ENCODE peak calls at places on chromosomes 12 and 14, in four cellular contexts. N, V, E and F are unnamed samples.

GRCh38 chr12:65389436-65389835 is 111.0 kb downstream of the MSRB3 start:
- DNase-seq in N (no peak), V (no peak), E (no peak), F (no peak)

GRCh38 chr14:63673882-63674497 is 32.3 kb upstream of the WDR89 start:
- DNase-seq in N (no peak), V (no peak), E (no peak), F (no peak)

GRCh38 chr12:45166056-45166455 is 49.8 kb upstream of the ANO6 start:
- DNase-seq in N (no peak), V (no peak), E (no peak), F (no peak)

GRCh38 chr14:104976198-104977007 is 1.8 kb downstream of the AHNAK2 start:
- DNase-seq in N (peak; percentile 85), V (peak; percentile 93), E (peak; percentile 54), F (peak; percentile 85)

GRCh38 chr14:56875104-56875675 is 64.9 kb upstream of the OTX2 start:
- DNase-seq in N (no peak), V (no peak), E (no peak), F (no peak)

GRCh38 chr14:51206462-51206861 is 33.6 kb upstream of the TMX1 start:
- DNase-seq in N (no peak), V (no peak), E (no peak), F (no peak)

GRCh38 chr12:20631711-20632110 is 63.4 kb upstream of the SLCO1C1 start:
- DNase-seq in N (no peak), V (no peak), E (no peak), F (no peak)

GRCh38 chr12:33476058-33476457 is 36.4 kb upstream of the SYT10 start:
- DNase-seq in N (no peak), V (no peak), E (no peak), F (no peak)

GRCh38 chr12:501722-502447 is 42.1 kb downstream of the B4GALNT3 start:
- DNase-seq in N (no peak), V (no peak), E (no peak), F (no peak)

GRCh38 chr12:109459247-109459646 is 17.9 kb downstream of the KCTD10 start:
- DNase-seq in N (no peak), V (no peak), E (no peak), F (no peak)

GRCh38 chr12:122951979-122952892 is 14.0 kb downstream of the ABCB9 start:
- DNase-seq in N (peak; percentile 70), V (peak; percentile 86), E (peak; percentile 60), F (peak; percentile 79)

GRCh38 chr14:74049886-74050495 is 30.8 kb downstream of the BBOF1 start:
- DNase-seq in N (no peak), V (no peak), E (no peak), F (no peak)

GRCh38 chr14:102215071-102215470 is 75.4 kb downstream of the WDR20 start:
- DNase-seq in N (no peak), V (no peak), E (no peak), F (no peak)

GRCh38 chr12:113278631-113279030 is 56.3 kb downstream of the SLC8B1 start:
- DNase-seq in N (no peak), V (no peak), E (no peak), F (no peak)

GRCh38 chr12:56839489-56840442 is 76.6 kb downstream of the HSD17B6 start:
- DNase-seq in N (peak; percentile 5), V (peak; percentile 77), E (no peak), F (peak; percentile 60)

GRCh38 chr12:51932218-51933076 is 19.1 kb upstream of the ACVR1B start:
- DNase-seq in N (no peak), V (no peak), E (no peak), F (no peak)

GRCh38 chr14:58954874-58955273 is 233.6 kb upstream of the DAAM1 start:
- DNase-seq in N (no peak), V (no peak), E (no peak), F (no peak)

GRCh38 chr12:79925492-79925891 is 9.4 kb downstream of the PPP1R12A start:
- DNase-seq in N (no peak), V (no peak), E (no peak), F (no peak)

GRCh38 chr12:118432812-118433540 is 56.6 kb downstream of the SUDS3 start:
- DNase-seq in N (no peak), V (no peak), E (no peak), F (no peak)

GRCh38 chr12:67909681-67910080 is 79.6 kb upstream of the IFNG-AS1 start:
- DNase-seq in N (no peak), V (no peak), E (no peak), F (no peak)

GRCh38 chr12:111330800-111331752 is 37.8 kb downstream of the PHETA1 start:
- DNase-seq in N (no peak), V (peak; percentile 33), E (peak; percentile 23), F (no peak)

GRCh38 chr12:54998958-54999510 is 14.5 kb upstream of the TESPA1 start:
- DNase-seq in N (no peak), V (no peak), E (no peak), F (no peak)

GRCh38 chr12:70756791-70757190 is 119.6 kb upstream of the PTPRB start:
- DNase-seq in N (no peak), V (no peak), E (peak; percentile 11), F (no peak)